ENCODE peak calls at places on chromosome 3, in eight cellular contexts. T is mammary epithelial cell, M is BJ, R is fibroblast of pulmonary artery, N is astrocyte of the spinal cord, U is tibial artery, C is brain microvascular endothelial cell, Z is activated B cell treated with CpG ODN at 0.5 μM for 24 hours. S is an unnamed sample.

GRCh38 chr3:46361408-46362283 is 7.7 kb downstream of the CCR2 start:
- DNase-seq in T (peak), C (no peak), Z (no peak), N (no peak), M (no peak), R (no peak), U (peak), S (no peak)

GRCh38 chr3:76554717-76555116 is 485.2 kb upstream of the ROBO2 start:
- DNase-seq in R (peak), N (peak), M (no peak), U (peak), T (no peak), Z (no peak), C (peak), S (no peak)

GRCh38 chr3:46948830-46949671 is 27.5 kb downstream of the CCDC12 start:
- DNase-seq in U (no peak), C (no peak), R (no peak), N (no peak), T (no peak), M (no peak), Z (no peak), S (peak)

GRCh38 chr3:45574067-45574494 is 20.5 kb upstream of the LIMD1 start:
- DNase-seq in Z (no peak), R (no peak), N (no peak), C (no peak), U (no peak), M (no peak), T (no peak), S (no peak)

GRCh38 chr3:53974314-53974713 is 82.7 kb upstream of the SELENOK start:
- DNase-seq in R (peak), N (no peak), U (no peak), Z (no peak), C (no peak), T (no peak), M (no peak), S (no peak)

GRCh38 chr3:58059349-58060321 is 51.4 kb downstream of the FLNB start:
- DNase-seq in M (peak), N (peak), C (peak), T (no peak), R (peak), U (no peak), Z (no peak), S (peak)

GRCh38 chr3:61360297-61360696 is 109.0 kb upstream of the FHIT start:
- DNase-seq in N (no peak), Z (no peak), R (no peak), T (no peak), M (no peak), U (no peak), C (no peak), S (no peak)

GRCh38 chr3:48219543-48219942 is 3.8 kb upstream of the CAMP start:
- DNase-seq in C (no peak), N (no peak), R (no peak), U (no peak), Z (no peak), T (no peak), M (no peak), S (no peak)

GRCh38 chr3:84108442-84108971 is 850.3 kb upstream of the CADM2 start:
- DNase-seq in U (no peak), C (peak), N (peak), T (peak), Z (no peak), R (peak), M (no peak), S (no peak)

GRCh38 chr3:66498718-66499611 is 1.9 kb downstream of the LRIG1 start:
- DNase-seq in U (peak), N (no peak), Z (no peak), C (no peak), R (no peak), T (no peak), M (no peak), S (no peak)

GRCh38 chr3:13045904-13046568 is 27.2 kb downstream of the IQSEC1 start:
- DNase-seq in N (no peak), T (no peak), C (no peak), Z (peak), R (no peak), U (peak), M (no peak), S (no peak)

GRCh38 chr3:133914839-133915600 is 19.3 kb upstream of the RAB6B start:
- DNase-seq in U (no peak), T (no peak), M (no peak), C (no peak), R (no peak), N (no peak), Z (no peak), S (no peak)

GRCh38 chr3:185552358-185552877 is at the start of gene LIPH:
- DNase-seq in U (no peak), T (peak), R (peak), C (peak), M (no peak), Z (no peak), N (no peak), S (no peak)

GRCh38 chr3:47399531-47400270 is 18.9 kb downstream of the PTPN23 start:
- DNase-seq in U (no peak), R (no peak), Z (no peak), C (peak), T (no peak), M (no peak), N (no peak), S (no peak)

GRCh38 chr3:165983284-165983683 is 146.1 kb upstream of the BCHE start:
- DNase-seq in U (no peak), M (no peak), R (peak), T (no peak), Z (no peak), N (peak), C (peak), S (no peak)

GRCh38 chr3:82194870-82195269 is 433.4 kb upstream of the GBE1 start:
- DNase-seq in C (no peak), U (no peak), R (no peak), M (no peak), T (no peak), Z (no peak), N (no peak), S (no peak)
- TF ChIP-seq CTCF in C (no peak), U (no peak), R (no peak), M (no peak), T (no peak), Z (no peak), N (no peak), S (no peak)

GRCh38 chr3:143973352-143974021 is 1.9 kb downstream of the DIPK2A start:
- DNase-seq in U (peak), T (peak), C (peak), R (peak), M (no peak), Z (no peak), N (peak), S (no peak)

GRCh38 chr3:143974877-143975238 is 3.2 kb downstream of the DIPK2A start:
- DNase-seq in Z (no peak), T (peak), N (peak), M (no peak), U (no peak), C (no peak), R (peak), S (no peak)

GRCh38 chr3:143977326-143978262 is 6.0 kb downstream of the DIPK2A start:
- DNase-seq in Z (no peak), R (peak), N (peak), M (no peak), U (no peak), C (no peak), T (peak), S (no peak)

GRCh38 chr3:143974181-143974876 is 2.7 kb downstream of the DIPK2A start:
- DNase-seq in T (no peak), M (no peak), N (peak), R (peak), Z (no peak), U (no peak), C (no peak), S (no peak)

GRCh38 chr3:143975549-143976152 is 4.0 kb downstream of the DIPK2A start:
- DNase-seq in U (no peak), C (peak), R (peak), M (no peak), N (peak), Z (no peak), T (peak), S (no peak)
- TF ChIP-seq CTCF in U (peak), C (peak), R (peak), M (peak), N (peak), Z (no peak), T (peak), S (peak)

GRCh38 chr3:149657458-149657795 is 398 bp downstream of the WWTR1 start:
- DNase-seq in C (peak), T (no peak), M (no peak), R (peak), Z (no peak), N (peak), U (peak), S (no peak)

GRCh38 chr3:149657796-149658443 is at the start of gene WWTR1:
- DNase-seq in U (peak), N (peak), C (peak), R (peak), Z (peak), T (peak), M (peak), S (peak)

GRCh38 chr3:149660462-149660861 is 2.6 kb upstream of the WWTR1 start:
- DNase-seq in N (no peak), U (no peak), M (no peak), Z (no peak), T (no peak), R (no peak), C (no peak), S (no peak)

GRCh38 chr3:149659173-149659468 is 1.3 kb upstream of the WWTR1 start:
- DNase-seq in T (no peak), C (no peak), N (no peak), U (no peak), M (no peak), R (no peak), Z (no peak), S (no peak)

DNA sequence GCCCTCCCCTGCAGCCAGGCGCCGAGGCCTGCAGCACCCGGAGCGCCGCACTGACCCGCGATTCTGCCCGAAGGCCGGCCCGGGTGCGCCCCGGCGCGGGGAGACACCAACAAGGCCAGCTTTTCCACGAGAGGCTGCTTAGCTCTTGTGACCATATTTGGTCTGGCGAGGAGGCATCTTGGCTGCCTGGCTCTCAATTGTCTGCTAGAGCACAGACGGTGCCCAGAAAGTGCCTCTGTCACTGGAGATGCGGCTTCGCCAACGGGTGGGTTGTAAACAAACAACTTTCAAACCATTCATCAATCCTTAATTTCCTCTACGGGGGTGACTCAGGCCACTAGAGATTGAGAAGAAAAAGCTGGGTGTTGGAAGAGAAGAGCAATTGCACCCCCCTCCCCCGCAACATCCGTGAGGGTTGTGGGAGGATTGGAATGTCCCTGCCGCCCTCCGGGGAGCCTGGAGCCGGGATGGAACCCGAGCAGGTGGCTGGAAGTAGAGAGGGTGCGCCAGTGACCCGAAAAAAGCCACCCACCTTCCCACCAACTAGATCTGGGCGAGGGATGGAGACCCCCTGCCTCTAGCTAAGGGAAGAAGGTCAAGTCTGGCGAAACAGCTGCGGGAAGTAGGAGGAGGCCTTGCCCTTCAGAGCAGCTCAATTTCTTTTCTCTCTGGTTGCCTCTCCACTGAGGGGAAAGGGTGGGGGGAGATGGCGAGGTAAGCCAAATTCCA is 783 bp upstream of the WWTR1 start:
- DNase-seq in U (peak), T (peak), Z (no peak), C (peak), M (peak), N (peak), R (peak), S (peak)
- TF ChIP-seq CTCF in U (no peak), T (no peak), Z (no peak), C (peak), M (peak), N (peak), R (peak), S (peak)

GRCh38 chr3:156749244-156749643 is 74.9 kb downstream of the TIPARP start:
- DNase-seq in N (peak), U (no peak), R (no peak), Z (no peak), T (no peak), M (no peak), C (peak), S (no peak)

GRCh38 chr3:156747046-156747445 is 72.7 kb downstream of the TIPARP start:
- DNase-seq in M (no peak), N (no peak), U (no peak), R (no peak), T (no peak), C (no peak), Z (no peak), S (no peak)

GRCh38 chr3:156750874-156751245 is 75.3 kb upstream of the LEKR1 start:
- DNase-seq in Z (no peak), U (no peak), M (peak), R (peak), N (peak), C (peak), T (peak), S (no peak)

GRCh38 chr3:156750191-156750873 is 75.8 kb upstream of the LEKR1 start:
- DNase-seq in C (peak), N (peak), R (peak), Z (no peak), T (peak), U (no peak), M (peak), S (no peak)

GRCh38 chr3:156751461-156752025 is 74.6 kb upstream of the LEKR1 start:
- DNase-seq in U (peak), M (peak), R (peak), T (peak), N (peak), C (peak), Z (no peak), S (peak)
- TF ChIP-seq CTCF in U (no peak), M (peak), R (peak), T (no peak), N (peak), C (peak), Z (no peak), S (peak)

DNA sequence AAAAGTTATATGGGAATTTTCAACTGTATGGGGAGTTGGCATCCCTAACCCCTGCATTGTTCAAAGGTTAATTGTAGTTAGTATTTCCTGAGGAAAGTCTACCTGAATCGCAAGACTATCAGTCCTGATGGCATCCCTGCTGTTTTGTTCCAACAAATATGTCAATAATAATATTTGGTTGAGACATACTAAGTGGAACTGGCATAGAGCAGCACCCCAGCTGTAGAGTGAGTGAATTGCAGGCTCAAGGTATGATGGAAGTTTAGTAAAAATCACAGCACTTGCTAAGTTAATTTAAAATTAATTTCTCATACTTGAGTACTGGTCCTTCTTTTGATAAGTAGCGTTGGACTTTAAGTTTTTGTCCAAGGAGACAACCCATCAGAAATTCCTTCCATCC is 18.0 kb upstream of the COMMD2 start:
- DNase-seq in N (no peak), U (no peak), R (no peak), M (no peak), C (no peak), T (no peak), Z (no peak), S (no peak)
- TF ChIP-seq CTCF in N (peak), U (no peak), R (peak), M (no peak), C (peak), T (peak), Z (no peak), S (peak)

GRCh38 chr3:187942658-187943241 is 197.5 kb upstream of the BCL6 start:
- DNase-seq in Z (no peak), T (no peak), R (no peak), U (no peak), C (no peak), M (no peak), N (no peak), S (no peak)

GRCh38 chr3:187945374-187945773 is 200.1 kb upstream of the BCL6 start:
- DNase-seq in Z (no peak), U (no peak), N (no peak), M (no peak), C (no peak), T (no peak), R (no peak), S (no peak)

GRCh38 chr3:187941848-187942194 is 196.6 kb upstream of the BCL6 start:
- DNase-seq in N (no peak), C (no peak), Z (no peak), T (no peak), M (no peak), U (no peak), R (no peak), S (no peak)

GRCh38 chr3:187944391-187945179 is 199.3 kb upstream of the BCL6 start:
- DNase-seq in Z (no peak), T (peak), C (no peak), R (no peak), N (no peak), M (no peak), U (no peak), S (no peak)

DNA sequence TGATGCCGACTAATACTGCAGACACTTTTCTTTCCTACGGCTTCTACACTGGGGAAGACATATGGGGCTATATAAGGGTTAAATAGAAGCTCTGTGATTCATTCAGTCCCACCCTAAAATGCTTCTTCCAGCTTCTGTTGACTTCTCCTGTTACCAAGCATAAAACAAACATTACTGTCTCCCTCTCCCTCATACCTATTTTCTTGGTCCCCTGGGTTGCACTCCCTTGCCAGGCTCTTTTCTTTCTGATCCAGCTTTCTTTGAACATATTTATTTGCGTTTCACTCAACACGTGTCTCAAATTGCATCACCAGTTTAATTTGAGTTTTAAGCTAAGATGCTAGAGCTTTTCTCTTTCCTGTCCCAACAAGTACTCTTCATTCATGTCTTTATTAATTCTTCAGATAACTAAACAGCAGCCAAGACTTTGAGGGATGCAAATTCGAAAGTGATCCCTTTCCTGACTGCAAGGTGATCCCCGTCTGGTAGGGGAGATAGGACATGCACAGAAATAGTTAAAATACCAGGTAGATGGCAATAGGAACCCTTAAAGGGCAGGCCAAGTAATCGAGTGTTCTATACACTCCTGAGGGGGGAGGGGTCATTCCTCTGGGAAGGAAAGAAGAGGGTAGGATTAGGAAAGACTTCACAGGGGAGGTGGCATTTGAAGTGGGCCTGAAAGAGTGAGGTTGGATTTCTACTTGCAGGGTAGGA is 198.6 kb upstream of the BCL6 start:
- DNase-seq in Z (no peak), C (peak), T (peak), R (peak), N (peak), M (no peak), U (no peak), S (no peak)
- TF ChIP-seq CTCF in Z (no peak), C (no peak), T (no peak), R (no peak), N (no peak), M (no peak), U (no peak), S (no peak)

GRCh38 chr3:197926418-197926817 is 23.6 kb upstream of the RPL35A start:
- DNase-seq in Z (no peak), M (no peak), R (no peak), C (no peak), T (no peak), U (no peak), N (no peak), S (no peak)
- TF ChIP-seq CTCF in Z (no peak), M (no peak), R (peak), C (peak), T (no peak), U (no peak), N (no peak), S (peak)